ENCODE peak calls at places on chromosomes 7 and 10, in ten cellular contexts. T, W, G, Q, S, P, A, C, E and H are unnamed samples.

GRCh38 chr7:146902728-146903127 is 786.1 kb downstream of the CNTNAP2 start:
- DNase-seq in S (no peak), A (no peak), T (no peak), G (no peak), E (no peak), C (no peak), P (no peak), Q (no peak), W (no peak), H (no peak)

GRCh38 chr10:62584216-62584615 is 210.0 kb downstream of the ZNF365 start:
- DNase-seq in C (no peak), Q (no peak), A (no peak), E (no peak), T (no peak), G (no peak), P (no peak), W (peak; percentile 100), S (no peak), H (no peak)

GRCh38 chr10:88114368-88114767 is 250.9 kb downstream of the PTEN start:
- DNase-seq in W (no peak), T (peak; percentile 60), S (no peak), E (peak; percentile 81), G (peak; percentile 78), Q (peak; percentile 74), P (no peak), A (no peak), C (no peak), H (peak; percentile 58)

GRCh38 chr7:47361746-47362215 is 220.1 kb downstream of the TNS3 start:
- DNase-seq in W (peak; percentile 93), A (no peak), G (no peak), S (no peak), P (no peak), E (no peak), T (no peak), C (peak; percentile 18), Q (no peak), H (no peak)

GRCh38 chr10:96747734-96748550 is 27.6 kb upstream of the PIK3AP1 start:
- DNase-seq in W (no peak), E (no peak), C (no peak), T (no peak), G (no peak), A (no peak), S (no peak), P (no peak), Q (no peak), H (no peak)

GRCh38 chr7:4200546-4201094 is 481.5 kb upstream of the FOXK1 start:
- DNase-seq in C (no peak), A (no peak), P (no peak), T (no peak), S (no peak), E (no peak), Q (no peak), G (no peak), W (no peak), H (no peak)

GRCh38 chr10:71187197-71187596 is 25.2 kb upstream of the UNC5B start:
- DNase-seq in P (no peak), E (no peak), G (no peak), C (no peak), W (no peak), T (no peak), S (no peak), A (no peak), Q (no peak), H (no peak)

GRCh38 chr10:78507761-78508160 is 474.1 kb downstream of the RPS24 start:
- DNase-seq in E (no peak), A (no peak), G (peak; percentile 11), Q (no peak), P (no peak), T (no peak), C (no peak), W (no peak), S (no peak), H (no peak)

GRCh38 chr7:2116903-2117680 is 115.7 kb downstream of the MAD1L1 start:
- DNase-seq in W (no peak), T (peak; percentile 46), Q (no peak), S (no peak), A (no peak), P (no peak), C (no peak), E (no peak), G (no peak), H (peak; percentile 49)

GRCh38 chr7:121076350-121077164 is 88.0 kb downstream of the CPED1 start:
- DNase-seq in W (peak; percentile 85), G (no peak), P (no peak), C (no peak), A (no peak), S (no peak), Q (no peak), T (peak; percentile 13), E (no peak), H (no peak)

GRCh38 chr7:129914536-129915272 is 38.1 kb downstream of the UBE2H start:
- DNase-seq in C (no peak), A (no peak), T (no peak), G (no peak), E (no peak), S (no peak), W (peak; percentile 20), Q (no peak), P (no peak), H (no peak)

GRCh38 chr10:92590623-92591549 is 2.0 kb upstream of the KIF11 start:
- DNase-seq in S (no peak), A (peak; percentile 53), W (no peak), C (peak; percentile 83), G (peak; percentile 36), P (peak; percentile 72), Q (no peak), E (peak; percentile 70), T (peak; percentile 60), H (peak; percentile 83)

GRCh38 chr7:78437118-78437517 is 638.5 kb downstream of the PHTF2 start:
- DNase-seq in T (no peak), A (no peak), Q (no peak), W (peak; percentile 60), G (no peak), E (no peak), P (no peak), S (no peak), C (no peak), H (no peak)

DNA sequence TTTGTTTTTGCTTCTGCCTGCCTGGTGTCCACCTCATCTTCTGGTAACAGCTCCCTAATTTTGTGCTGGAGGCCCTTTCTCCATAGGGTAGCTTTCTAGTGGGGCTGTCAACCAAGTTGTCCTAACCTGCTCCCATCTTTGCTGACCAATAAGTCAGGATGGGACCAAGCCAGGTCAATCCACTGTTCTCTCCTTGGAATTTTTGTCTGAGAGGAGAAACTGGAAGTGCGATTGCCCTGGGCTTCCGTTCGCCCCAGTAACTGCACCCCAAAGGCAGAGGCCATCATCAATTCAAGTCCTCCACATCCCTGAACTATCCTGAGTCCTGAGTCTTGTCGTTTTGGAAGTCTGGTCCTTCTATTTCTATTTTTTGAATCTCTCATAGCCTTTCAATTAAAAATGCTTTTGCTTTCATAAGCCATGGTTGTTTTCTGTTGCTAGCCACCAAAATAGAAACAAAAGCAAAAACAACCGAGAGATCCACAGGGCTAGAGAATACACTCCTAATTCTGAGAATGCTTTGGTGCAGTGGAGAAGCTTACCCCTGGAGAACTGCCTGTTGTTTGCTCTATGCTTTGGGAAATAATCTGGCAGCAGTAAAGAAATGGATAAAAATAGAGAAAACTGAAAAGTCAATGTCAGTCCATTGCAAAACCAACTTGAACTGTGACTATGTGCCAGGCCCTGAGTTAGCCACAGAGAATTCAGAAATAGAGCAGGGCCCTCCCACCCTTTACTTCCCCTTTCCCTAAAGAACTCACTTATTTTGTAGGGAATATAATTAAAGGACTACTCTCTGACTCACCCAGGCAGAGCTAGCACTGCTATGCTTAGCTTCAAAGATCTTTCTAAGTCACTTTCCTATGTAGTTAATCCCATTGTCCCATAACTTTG is 368.1 kb downstream of the CXCL12 start:
- DNase-seq in A (no peak), C (no peak), T (no peak), S (no peak), G (peak; percentile 28), Q (no peak), W (no peak), E (no peak), P (peak; percentile 44), H (no peak)
- H3K4me1 ChIP-seq in A (no peaks in the 10 kb centered on the region), C (no peaks in the 10 kb centered on the region), T (no peaks in the 10 kb centered on the region), S (no peaks in the 10 kb centered on the region), G (peaks cover 49% of the 10 kb centered on the region), Q (peaks cover 22% of the 10 kb centered on the region), W (no peaks in the 10 kb centered on the region), E (no peaks in the 10 kb centered on the region), P (no peaks in the 10 kb centered on the region), H (no peaks in the 10 kb centered on the region)

DNA sequence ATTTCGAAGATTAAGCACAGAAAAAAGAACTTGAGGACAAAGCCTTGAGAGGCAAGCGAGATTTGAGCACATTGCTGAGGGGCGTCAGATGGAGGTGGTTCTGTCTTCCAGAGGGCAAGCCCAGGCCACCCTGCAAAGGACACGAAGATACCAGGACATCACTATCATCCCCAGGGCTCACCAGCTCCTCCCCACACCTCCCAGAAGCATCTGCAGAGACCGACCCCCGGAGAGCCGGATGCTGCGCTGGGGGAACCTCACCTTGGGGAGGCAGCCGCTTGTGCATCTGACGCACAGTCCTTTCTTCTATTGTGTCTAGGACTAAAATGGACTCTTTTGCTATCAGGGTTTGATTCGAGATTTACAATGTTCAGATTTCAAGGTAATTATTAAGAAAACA is 259.7 kb downstream of the DNAJB6 start:
- DNase-seq in A (peak; percentile 12), S (no peak), Q (no peak), P (no peak), E (no peak), T (no peak), C (peak; percentile 44), G (no peak), W (no peak), H (no peak)
- H3K36me3 ChIP-seq in A (no peaks in the 10 kb centered on the region), S (no peaks in the 10 kb centered on the region), Q (no peaks in the 10 kb centered on the region), P (no peaks in the 10 kb centered on the region), E (no peaks in the 10 kb centered on the region), T (no peaks in the 10 kb centered on the region), C (no peaks in the 10 kb centered on the region), G (no peaks in the 10 kb centered on the region), W (no peaks in the 10 kb centered on the region), H (no peaks in the 10 kb centered on the region)

DNA sequence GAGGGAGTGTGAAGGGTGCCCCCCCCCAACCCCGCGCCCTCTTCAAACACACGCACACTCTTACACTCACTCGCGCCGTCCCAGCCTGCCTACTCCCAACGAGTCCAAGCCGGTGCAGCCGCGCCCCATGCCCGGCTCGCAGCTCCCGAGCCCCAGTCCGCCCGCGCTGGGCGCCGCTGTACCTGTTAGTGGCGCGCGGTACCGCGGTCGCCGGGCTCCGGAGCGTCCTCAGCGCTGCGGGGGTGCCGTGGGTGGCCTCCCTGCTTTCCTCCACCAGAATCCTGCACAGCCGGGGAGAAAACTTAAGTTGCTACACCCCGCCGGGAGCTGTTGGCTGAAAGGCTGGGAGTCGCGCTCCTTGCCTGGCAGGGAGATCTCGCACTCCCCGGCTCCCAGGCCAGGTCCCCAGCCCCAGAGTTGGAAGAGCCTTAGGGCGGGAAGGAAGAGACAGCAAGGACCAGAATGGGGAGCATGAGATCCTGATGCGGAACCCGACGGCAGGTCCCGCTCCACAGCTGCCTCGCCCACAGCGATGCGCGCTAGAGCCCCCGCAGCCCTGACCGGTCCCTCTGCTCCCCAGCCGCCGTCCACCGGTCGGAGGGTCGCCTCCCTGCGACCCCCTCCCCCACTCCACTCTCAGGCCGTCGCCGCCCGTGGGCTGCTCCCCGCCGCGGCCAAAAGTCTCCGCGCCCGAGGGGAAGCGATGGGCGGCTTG is 861 bp downstream of the ST8SIA6 start:
- DNase-seq in G (peak; percentile 30), A (peak; percentile 73), W (peak; percentile 31), S (peak; percentile 84), C (peak; percentile 82), T (peak; percentile 75), E (peak; percentile 61), P (peak; percentile 32), Q (peak; percentile 29), H (peak; percentile 54)
- H3K4me3 ChIP-seq in G (no peak overlapping the region), A (peak overlapping the region; percentile 50), W (peak overlapping the region; percentile 50), S (peak overlapping the region; percentile 44), C (peak overlapping the region; percentile 39), T (peak overlapping the region; percentile 30), E (peak overlapping the region; percentile 44), P (peak overlapping the region; percentile 30), Q (peak overlapping the region; percentile 10), H (peak overlapping the region; percentile 65)

GRCh38 chr10:125722811-125723210 is 3.3 kb downstream of the EDRF1 start:
- DNase-seq in S (no peak), C (no peak), W (no peak), Q (no peak), P (no peak), T (no peak), A (no peak), E (no peak), G (no peak), H (no peak)
- H3K4me1 ChIP-seq in S (no peaks in the 10 kb centered on the region), C (peaks cover 29% of the 10 kb centered on the region), W (peaks cover 12% of the 10 kb centered on the region), Q (peaks cover 36% of the 10 kb centered on the region), P (no peaks in the 10 kb centered on the region), T (peaks cover 7% of the 10 kb centered on the region), A (no peaks in the 10 kb centered on the region), E (no peaks in the 10 kb centered on the region), G (peaks cover 37% of the 10 kb centered on the region), H (peaks cover 11% of the 10 kb centered on the region)